ENCODE peak calls at places on chromosome 14, in nine cellular contexts. One of them, this sample, is unnamed.

GRCh38 chr14:50229646-50230045 is 1.7 kb downstream of the SOS2 start:
- DNase-seq in upper lobe of right lung: no peak
- DNase-seq in fibroblast of pulmonary artery: no peak
- DNase-seq in cardiac fibroblast: no peak
- DNase-seq in HFFc6: no peak
- DNase-seq in activated B cell treated with CpG ODN at 0.5 μM for 24 hours: no peak
- DNase-seq in GM13977: no peak
- DNase-seq in heart right ventricle: no peak
- DNase-seq in Calu3: no peak
- DNase-seq in this sample: no peak

GRCh38 chr14:80605536-80605935 is 336.0 kb downstream of the CEP128 start:
- DNase-seq in Calu3: no peak
- DNase-seq in GM13977: no peak
- DNase-seq in activated B cell treated with CpG ODN at 0.5 μM for 24 hours: no peak
- DNase-seq in cardiac fibroblast: no peak
- DNase-seq in HFFc6: no peak
- DNase-seq in upper lobe of right lung: no peak
- DNase-seq in fibroblast of pulmonary artery: no peak
- DNase-seq in heart right ventricle: no peak
- DNase-seq in this sample: no peak

GRCh38 chr14:56422703-56423213 is 156.8 kb upstream of the TMEM260 start:
- DNase-seq in activated B cell treated with CpG ODN at 0.5 μM for 24 hours: no peak
- DNase-seq in GM13977: peak
- DNase-seq in fibroblast of pulmonary artery: peak
- DNase-seq in Calu3: peak
- DNase-seq in heart right ventricle: peak
- DNase-seq in cardiac fibroblast: peak
- DNase-seq in upper lobe of right lung: no peak
- DNase-seq in HFFc6: peak
- DNase-seq in this sample: peak

GRCh38 chr14:75422169-75422568 is 5.7 kb upstream of the JDP2 start:
- DNase-seq in fibroblast of pulmonary artery: no peak
- DNase-seq in GM13977: no peak
- DNase-seq in upper lobe of right lung: no peak
- DNase-seq in HFFc6: peak
- DNase-seq in heart right ventricle: no peak
- DNase-seq in cardiac fibroblast: peak
- DNase-seq in Calu3: no peak
- DNase-seq in activated B cell treated with CpG ODN at 0.5 μM for 24 hours: no peak
- DNase-seq in this sample: peak

GRCh38 chr14:71890541-71890940 is 41.7 kb upstream of the RGS6 start:
- DNase-seq in HFFc6: no peak
- DNase-seq in heart right ventricle: no peak
- DNase-seq in fibroblast of pulmonary artery: no peak
- DNase-seq in GM13977: no peak
- DNase-seq in Calu3: no peak
- DNase-seq in activated B cell treated with CpG ODN at 0.5 μM for 24 hours: no peak
- DNase-seq in upper lobe of right lung: no peak
- DNase-seq in cardiac fibroblast: no peak
- DNase-seq in this sample: no peak

GRCh38 chr14:93042968-93043940 is 72.5 kb downstream of the ITPK1 start:
- DNase-seq in heart right ventricle: peak
- DNase-seq in activated B cell treated with CpG ODN at 0.5 μM for 24 hours: no peak
- DNase-seq in cardiac fibroblast: peak
- DNase-seq in HFFc6: peak
- DNase-seq in upper lobe of right lung: peak
- DNase-seq in Calu3: peak
- DNase-seq in fibroblast of pulmonary artery: peak
- DNase-seq in GM13977: peak
- DNase-seq in this sample: peak

GRCh38 chr14:51828017-51828797 is 32.2 kb upstream of the GNG2 start:
- DNase-seq in heart right ventricle: no peak
- DNase-seq in activated B cell treated with CpG ODN at 0.5 μM for 24 hours: peak
- DNase-seq in Calu3: peak
- DNase-seq in upper lobe of right lung: no peak
- DNase-seq in cardiac fibroblast: peak
- DNase-seq in GM13977: peak
- DNase-seq in HFFc6: peak
- DNase-seq in fibroblast of pulmonary artery: peak
- DNase-seq in this sample: no peak

GRCh38 chr14:105074601-105075053 is 9.4 kb upstream of the GPR132 start:
- DNase-seq in upper lobe of right lung: no peak
- DNase-seq in fibroblast of pulmonary artery: no peak
- DNase-seq in heart right ventricle: peak
- DNase-seq in activated B cell treated with CpG ODN at 0.5 μM for 24 hours: peak
- DNase-seq in Calu3: no peak
- DNase-seq in cardiac fibroblast: no peak
- DNase-seq in GM13977: no peak
- DNase-seq in HFFc6: no peak
- DNase-seq in this sample: no peak

GRCh38 chr14:104753528-104754212 is 723 bp downstream of the SIVA1 start:
- DNase-seq in HFFc6: no peak
- DNase-seq in heart right ventricle: no peak
- DNase-seq in fibroblast of pulmonary artery: no peak
- DNase-seq in upper lobe of right lung: no peak
- DNase-seq in activated B cell treated with CpG ODN at 0.5 μM for 24 hours: no peak
- DNase-seq in Calu3: peak
- DNase-seq in GM13977: no peak
- DNase-seq in cardiac fibroblast: no peak
- DNase-seq in this sample: no peak

GRCh38 chr14:36633580-36633979 is 28.1 kb upstream of the PAX9 start:
- DNase-seq in activated B cell treated with CpG ODN at 0.5 μM for 24 hours: no peak
- DNase-seq in Calu3: no peak
- DNase-seq in HFFc6: no peak
- DNase-seq in upper lobe of right lung: no peak
- DNase-seq in fibroblast of pulmonary artery: no peak
- DNase-seq in heart right ventricle: no peak
- DNase-seq in cardiac fibroblast: no peak
- DNase-seq in GM13977: no peak
- DNase-seq in this sample: no peak

GRCh38 chr14:79543966-79544365 is 667.3 kb downstream of the DIO2 start:
- DNase-seq in cardiac fibroblast: peak
- DNase-seq in GM13977: no peak
- DNase-seq in fibroblast of pulmonary artery: peak
- DNase-seq in upper lobe of right lung: no peak
- DNase-seq in HFFc6: peak
- DNase-seq in activated B cell treated with CpG ODN at 0.5 μM for 24 hours: no peak
- DNase-seq in Calu3: no peak
- DNase-seq in heart right ventricle: no peak
- DNase-seq in this sample: no peak

GRCh38 chr14:79278798-79279644 is 932.3 kb downstream of the DIO2 start:
- DNase-seq in Calu3: no peak
- DNase-seq in heart right ventricle: peak
- DNase-seq in cardiac fibroblast: peak
- DNase-seq in upper lobe of right lung: peak
- DNase-seq in HFFc6: peak
- DNase-seq in fibroblast of pulmonary artery: peak
- DNase-seq in GM13977: peak
- DNase-seq in activated B cell treated with CpG ODN at 0.5 μM for 24 hours: no peak
- DNase-seq in this sample: peak

GRCh38 chr14:104148433-104149277 is 10.3 kb downstream of the KIF26A start:
- DNase-seq in GM13977: no peak
- DNase-seq in HFFc6: no peak
- DNase-seq in heart right ventricle: no peak
- DNase-seq in cardiac fibroblast: no peak
- DNase-seq in activated B cell treated with CpG ODN at 0.5 μM for 24 hours: no peak
- DNase-seq in fibroblast of pulmonary artery: no peak
- DNase-seq in upper lobe of right lung: no peak
- DNase-seq in Calu3: no peak
- DNase-seq in this sample: no peak

GRCh38 chr14:68753696-68754095 is 39.2 kb downstream of the ZFP36L1 start:
- DNase-seq in heart right ventricle: no peak
- DNase-seq in fibroblast of pulmonary artery: peak
- DNase-seq in HFFc6: no peak
- DNase-seq in GM13977: no peak
- DNase-seq in Calu3: no peak
- DNase-seq in upper lobe of right lung: no peak
- DNase-seq in cardiac fibroblast: peak
- DNase-seq in activated B cell treated with CpG ODN at 0.5 μM for 24 hours: no peak
- DNase-seq in this sample: peak

DNA sequence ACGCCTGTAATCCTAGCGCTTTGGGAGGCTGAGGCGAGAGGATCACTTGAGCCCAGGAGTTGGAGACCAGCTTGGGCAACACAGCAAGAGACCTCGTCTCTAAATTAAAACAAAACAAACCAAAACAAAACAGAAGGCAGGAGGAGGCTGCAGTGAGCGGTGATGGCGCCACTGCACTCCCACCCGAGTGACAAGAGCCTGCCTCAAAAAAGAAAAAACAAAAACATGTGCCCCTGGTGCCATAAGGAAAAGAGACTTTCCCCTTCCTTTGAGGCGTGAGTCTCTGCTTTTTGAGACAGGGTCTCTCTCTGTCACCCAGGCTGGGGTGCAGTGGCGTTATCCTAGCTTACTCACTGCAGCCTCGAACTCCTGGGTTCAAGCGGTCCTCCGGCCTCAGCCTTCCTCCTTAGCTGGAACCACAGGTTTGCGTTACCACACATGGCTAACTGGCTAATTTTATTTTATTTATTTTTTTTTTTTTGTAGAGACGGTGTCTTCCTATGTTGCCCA is 9.0 kb upstream of the EAPP start:
- DNase-seq in GM13977: no peak
- DNase-seq in heart right ventricle: no peak
- DNase-seq in cardiac fibroblast: no peak
- DNase-seq in upper lobe of right lung: peak
- DNase-seq in Calu3: no peak
- DNase-seq in activated B cell treated with CpG ODN at 0.5 μM for 24 hours: no peak
- DNase-seq in HFFc6: no peak
- DNase-seq in fibroblast of pulmonary artery: no peak
- DNase-seq in this sample: no peak
- TF ChIP-seq CTCF in GM13977: no peak
- TF ChIP-seq CTCF in heart right ventricle: no peak
- TF ChIP-seq CTCF in cardiac fibroblast: no peak
- TF ChIP-seq CTCF in upper lobe of right lung: no peak
- TF ChIP-seq CTCF in Calu3: no peak
- TF ChIP-seq CTCF in activated B cell treated with CpG ODN at 0.5 μM for 24 hours: no peak
- TF ChIP-seq CTCF in HFFc6: no peak
- TF ChIP-seq CTCF in fibroblast of pulmonary artery: no peak
- TF ChIP-seq CTCF in this sample: no peak

GRCh38 chr14:99296517-99296916 is 24.5 kb upstream of the BCL11B start:
- DNase-seq in GM13977: no peak
- DNase-seq in Calu3: no peak
- DNase-seq in fibroblast of pulmonary artery: no peak
- DNase-seq in upper lobe of right lung: no peak
- DNase-seq in activated B cell treated with CpG ODN at 0.5 μM for 24 hours: no peak
- DNase-seq in heart right ventricle: no peak
- DNase-seq in HFFc6: no peak
- DNase-seq in cardiac fibroblast: no peak
- DNase-seq in this sample: no peak
- TF ChIP-seq CTCF in GM13977: no peak
- TF ChIP-seq CTCF in Calu3: no peak
- TF ChIP-seq CTCF in fibroblast of pulmonary artery: no peak
- TF ChIP-seq CTCF in upper lobe of right lung: no peak
- TF ChIP-seq CTCF in activated B cell treated with CpG ODN at 0.5 μM for 24 hours: no peak
- TF ChIP-seq CTCF in heart right ventricle: no peak
- TF ChIP-seq CTCF in HFFc6: peak
- TF ChIP-seq CTCF in cardiac fibroblast: no peak
- TF ChIP-seq CTCF in this sample: no peak

GRCh38 chr14:65824285-65824977 is 411.9 kb downstream of the FUT8 start:
- DNase-seq in heart right ventricle: peak
- DNase-seq in fibroblast of pulmonary artery: peak
- DNase-seq in upper lobe of right lung: no peak
- DNase-seq in activated B cell treated with CpG ODN at 0.5 μM for 24 hours: no peak
- DNase-seq in GM13977: peak
- DNase-seq in cardiac fibroblast: peak
- DNase-seq in Calu3: peak
- DNase-seq in HFFc6: peak
- DNase-seq in this sample: peak

GRCh38 chr14:65821224-65821753 is 408.8 kb downstream of the FUT8 start:
- DNase-seq in GM13977: no peak
- DNase-seq in activated B cell treated with CpG ODN at 0.5 μM for 24 hours: no peak
- DNase-seq in upper lobe of right lung: no peak
- DNase-seq in cardiac fibroblast: no peak
- DNase-seq in fibroblast of pulmonary artery: no peak
- DNase-seq in Calu3: no peak
- DNase-seq in HFFc6: no peak
- DNase-seq in heart right ventricle: no peak
- DNase-seq in this sample: no peak

GRCh38 chr14:65826946-65827345 is 414.4 kb downstream of the FUT8 start:
- DNase-seq in fibroblast of pulmonary artery: no peak
- DNase-seq in HFFc6: no peak
- DNase-seq in activated B cell treated with CpG ODN at 0.5 μM for 24 hours: no peak
- DNase-seq in Calu3: no peak
- DNase-seq in GM13977: no peak
- DNase-seq in heart right ventricle: no peak
- DNase-seq in upper lobe of right lung: no peak
- DNase-seq in cardiac fibroblast: no peak
- DNase-seq in this sample: no peak

GRCh38 chr14:65827520-65827919 is 415.0 kb downstream of the FUT8 start:
- DNase-seq in Calu3: no peak
- DNase-seq in fibroblast of pulmonary artery: no peak
- DNase-seq in cardiac fibroblast: no peak
- DNase-seq in HFFc6: no peak
- DNase-seq in GM13977: no peak
- DNase-seq in activated B cell treated with CpG ODN at 0.5 μM for 24 hours: no peak
- DNase-seq in heart right ventricle: no peak
- DNase-seq in upper lobe of right lung: no peak
- DNase-seq in this sample: no peak

DNA sequence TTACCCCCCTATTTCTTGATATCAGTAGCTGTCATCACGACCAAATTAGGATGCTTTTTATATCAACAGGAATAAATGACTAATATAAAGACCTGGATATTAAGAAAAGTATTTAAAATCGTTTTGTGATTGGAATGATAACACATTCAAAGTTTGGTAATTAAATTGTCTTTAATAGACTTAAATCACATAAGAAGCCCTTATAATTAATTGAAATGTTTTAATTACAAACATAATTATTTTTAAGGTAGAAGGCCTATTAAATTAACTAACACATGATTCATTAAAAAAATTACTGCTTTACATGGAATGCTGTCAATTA is 412.4 kb downstream of the FUT8 start:
- DNase-seq in cardiac fibroblast: no peak
- DNase-seq in GM13977: no peak
- DNase-seq in activated B cell treated with CpG ODN at 0.5 μM for 24 hours: no peak
- DNase-seq in HFFc6: no peak
- DNase-seq in upper lobe of right lung: no peak
- DNase-seq in fibroblast of pulmonary artery: no peak
- DNase-seq in Calu3: no peak
- DNase-seq in heart right ventricle: no peak
- DNase-seq in this sample: no peak
- TF ChIP-seq CTCF in cardiac fibroblast: no peak
- TF ChIP-seq CTCF in GM13977: no peak
- TF ChIP-seq CTCF in activated B cell treated with CpG ODN at 0.5 μM for 24 hours: no peak
- TF ChIP-seq CTCF in HFFc6: peak
- TF ChIP-seq CTCF in upper lobe of right lung: no peak
- TF ChIP-seq CTCF in fibroblast of pulmonary artery: no peak
- TF ChIP-seq CTCF in Calu3: no peak
- TF ChIP-seq CTCF in heart right ventricle: peak
- TF ChIP-seq CTCF in this sample: no peak

DNA sequence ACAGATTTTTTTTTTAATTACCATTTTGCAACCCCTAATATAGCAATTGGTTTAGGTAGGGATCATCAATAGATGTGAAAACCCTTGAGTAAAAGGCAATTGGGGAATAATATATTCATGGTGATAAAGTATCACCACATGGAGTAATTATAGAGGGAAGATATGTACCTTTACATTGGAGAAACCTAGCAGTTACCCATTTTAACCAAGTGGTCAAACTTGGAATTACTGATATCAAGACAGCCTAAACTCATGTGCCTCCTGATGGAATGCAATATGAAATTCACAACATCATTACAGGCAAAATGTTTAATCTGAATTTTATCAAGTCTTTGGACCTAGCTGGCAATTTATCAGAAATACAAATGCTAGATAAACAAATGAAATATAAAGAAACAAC is 6.7 kb upstream of the SLC10A1 start:
- DNase-seq in upper lobe of right lung: no peak
- DNase-seq in cardiac fibroblast: no peak
- DNase-seq in activated B cell treated with CpG ODN at 0.5 μM for 24 hours: no peak
- DNase-seq in GM13977: no peak
- DNase-seq in Calu3: no peak
- DNase-seq in HFFc6: no peak
- DNase-seq in fibroblast of pulmonary artery: no peak
- DNase-seq in heart right ventricle: no peak
- DNase-seq in this sample: no peak
- TF ChIP-seq CTCF in upper lobe of right lung: peak
- TF ChIP-seq CTCF in cardiac fibroblast: peak
- TF ChIP-seq CTCF in activated B cell treated with CpG ODN at 0.5 μM for 24 hours: no peak
- TF ChIP-seq CTCF in GM13977: no peak
- TF ChIP-seq CTCF in Calu3: no peak
- TF ChIP-seq CTCF in HFFc6: peak
- TF ChIP-seq CTCF in fibroblast of pulmonary artery: peak
- TF ChIP-seq CTCF in heart right ventricle: no peak
- TF ChIP-seq CTCF in this sample: no peak

This sample was measured in AG09309.